ENCODE peak calls at places on chromosomes 13 and 19, in six cellular contexts. X is mammary epithelial cell; V is heart right ventricle; J is lower lobe of right lung; A is effector memory CD4-positive, alpha-beta T cell; C is RWPE1. W is an unnamed sample.

GRCh38 chr19:51821921-51822716 is 27.2 kb downstream of the FPR3 start:
- DNase-seq in A (no peak), X (peak; percentile 61), V (no peak), J (no peak), C (no peak), W (no peak)

GRCh38 chr19:50486823-50487515 is 10.3 kb upstream of the GARIN5A start:
- DNase-seq in J (peak; percentile 63), X (no peak), A (peak; percentile 8), C (no peak), V (no peak), W (peak; percentile 35)

GRCh38 chr13:44402902-44403719 is 29.5 kb downstream of the SERP2 start:
- DNase-seq in V (no peak), A (no peak), C (no peak), J (no peak), X (peak; percentile 8), W (no peak)

GRCh38 chr19:52020506-52020905 is 7.7 kb downstream of the ZNF614 start:
- DNase-seq in V (no peak), A (no peak), C (no peak), J (no peak), X (no peak), W (no peak)

GRCh38 chr19:19348266-19348665 is 27.6 kb downstream of the MAU2 start:
- DNase-seq in J (no peak), A (no peak), C (no peak), V (no peak), X (peak; percentile 34), W (no peak)

GRCh38 chr13:44305845-44306244 is 67.8 kb upstream of the SERP2 start:
- DNase-seq in V (no peak), A (no peak), J (no peak), X (peak; percentile 43), C (no peak), W (no peak)

GRCh38 chr19:38336638-38337359 is 1.2 kb downstream of the CATSPERG start:
- DNase-seq in A (peak; percentile 90), J (peak; percentile 99), X (peak; percentile 94), C (peak; percentile 91), V (peak; percentile 95), W (peak; percentile 98)

GRCh38 chr13:30798776-30799625 is 63.7 kb downstream of the ALOX5AP start:
- DNase-seq in J (no peak), V (no peak), A (no peak), C (no peak), X (no peak), W (no peak)

GRCh38 chr19:53906211-53907192 is 2.6 kb upstream of the CACNG7 start:
- DNase-seq in A (peak; percentile 31), X (no peak), J (peak; percentile 73), C (peak; percentile 65), V (peak; percentile 18), W (peak; percentile 75)

GRCh38 chr19:44943801-44944249 is 1.8 kb downstream of the APOC4 start:
- DNase-seq in J (peak; percentile 90), A (no peak), V (peak; percentile 47), X (peak; percentile 14), C (no peak), W (no peak)

GRCh38 chr13:103303078-103303651 is 236.9 kb upstream of the SLC10A2 start:
- DNase-seq in V (no peak), J (no peak), C (no peak), X (no peak), A (no peak), W (no peak)

GRCh38 chr13:71320452-71320851 is 546.6 kb downstream of the DACH1 start:
- DNase-seq in A (no peak), X (peak; percentile 7), V (no peak), C (no peak), J (no peak), W (no peak)

GRCh38 chr19:42285988-42286348 is 16.0 kb upstream of the PRR19 start:
- DNase-seq in A (no peak), J (no peak), V (no peak), C (no peak), X (no peak), W (no peak)

GRCh38 chr19:42284066-42284501 is 15.0 kb downstream of the CIC start:
- DNase-seq in A (peak; percentile 79), J (peak; percentile 85), X (peak; percentile 69), V (peak; percentile 78), C (peak; percentile 87), W (peak; percentile 95)

GRCh38 chr19:42285546-42285945 is 16.4 kb upstream of the PRR19 start:
- DNase-seq in X (no peak), A (no peak), C (no peak), J (no peak), V (peak; percentile 29), W (peak; percentile 77)

GRCh38 chr19:42283248-42284065 is 14.4 kb downstream of the CIC start:
- DNase-seq in X (peak; percentile 91), J (peak; percentile 96), C (peak; percentile 96), A (peak; percentile 94), V (peak; percentile 96), W (peak; percentile 99)

GRCh38 chr19:42284641-42285341 is 15.7 kb downstream of the CIC start:
- DNase-seq in V (peak; percentile 27), C (no peak), A (no peak), X (no peak), J (no peak), W (peak; percentile 88)
- H3K27ac ChIP-seq in V (peak overlapping the region; percentile 88), C (peak overlapping the region; percentile 100), A (peak overlapping the region; percentile 72), X (no peak overlapping the region), J (peak overlapping the region; percentile 58), W (peak overlapping the region; percentile 74)

GRCh38 chr13:100096526-100096925 is 7.6 kb downstream of the PCCA start:
- DNase-seq in J (no peak), V (no peak), A (no peak), X (no peak), C (no peak), W (no peak)
- H3K27ac ChIP-seq in J (no peak overlapping the region), V (no peak overlapping the region), A (no peak overlapping the region), X (no peak overlapping the region), C (no peak overlapping the region), W (peak overlapping the region; percentile 23)

DNA sequence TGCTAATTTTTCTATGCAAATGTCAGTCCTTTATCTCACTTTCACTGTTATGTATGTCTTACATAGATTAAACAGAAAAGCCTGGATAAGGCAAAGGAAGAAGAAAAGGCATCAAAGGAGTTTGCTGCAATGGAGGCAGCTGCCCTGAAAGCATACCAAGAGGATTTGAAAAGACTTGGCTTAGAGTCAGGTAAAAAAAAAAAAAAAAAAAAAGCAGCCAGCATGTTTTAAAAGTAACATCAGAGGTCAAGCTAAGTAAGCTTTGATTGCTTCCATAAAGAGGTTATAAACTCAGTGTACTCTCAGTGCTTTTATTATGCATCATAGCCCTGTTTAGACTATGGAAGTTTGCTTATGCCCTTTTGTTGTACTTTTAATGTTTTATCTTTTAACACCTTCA is 3.8 kb downstream of the WBP4 start:
- DNase-seq in J (no peak), C (no peak), X (no peak), V (no peak), A (no peak), W (no peak)
- H3K27ac ChIP-seq in J (no peak overlapping the region), C (no peak overlapping the region), X (no peak overlapping the region), V (peak overlapping the region; percentile 94), A (no peak overlapping the region), W (no peak overlapping the region)

DNA sequence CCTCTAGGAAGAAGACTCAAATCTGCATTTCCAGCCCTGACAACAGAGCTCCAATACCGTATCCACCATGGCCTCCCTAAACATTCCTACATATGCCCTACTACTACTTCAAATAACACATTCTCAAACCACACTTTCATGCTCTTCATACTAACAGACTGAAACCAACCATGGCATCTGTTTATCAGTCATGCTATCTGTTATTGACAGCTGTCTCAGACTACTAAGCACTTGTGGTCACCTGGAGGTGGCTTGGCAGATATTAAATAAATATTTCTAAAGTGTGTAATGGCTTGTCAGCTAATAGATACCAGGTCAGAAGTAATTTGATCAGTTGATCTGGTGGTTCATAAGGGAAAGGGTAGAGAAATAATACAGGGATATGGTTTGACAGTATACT is 489.1 kb downstream of the DIAPH3 start:
- DNase-seq in A (no peak), J (no peak), C (no peak), X (no peak), V (no peak), W (no peak)
- H3K27ac ChIP-seq in A (no peak overlapping the region), J (no peak overlapping the region), C (no peak overlapping the region), X (no peak overlapping the region), V (no peak overlapping the region), W (no peak overlapping the region)

DNA sequence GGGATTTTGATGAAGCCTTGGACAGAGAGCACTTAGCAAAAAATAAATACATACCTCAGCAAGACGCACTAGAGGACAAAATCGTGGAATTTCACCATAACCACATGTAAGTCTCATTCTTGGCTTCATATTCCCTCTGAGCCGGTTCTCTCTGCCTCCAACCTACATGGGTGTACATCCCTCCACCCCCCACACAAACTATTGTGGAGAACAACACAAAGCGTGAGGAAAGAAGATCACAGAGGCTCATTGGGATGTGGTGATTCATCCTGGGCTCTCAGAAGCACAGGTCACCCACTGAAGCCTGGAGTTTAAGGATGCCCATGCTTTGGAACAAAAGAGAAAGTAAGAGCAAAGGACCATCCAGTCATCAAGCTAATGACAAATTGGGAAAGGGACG is 192.2 kb downstream of the STK24 start:
- DNase-seq in J (no peak), A (no peak), X (peak; percentile 5), C (no peak), V (no peak), W (no peak)
- H3K27ac ChIP-seq in J (no peak overlapping the region), A (no peak overlapping the region), X (no peak overlapping the region), C (no peak overlapping the region), V (no peak overlapping the region), W (peak overlapping the region; percentile 6)

GRCh38 chr19:1852294-1852646 is 4.0 kb upstream of the REXO1 start:
- DNase-seq in X (no peak), V (no peak), C (no peak), A (no peak), J (no peak), W (no peak)
- H3K27ac ChIP-seq in X (no peak overlapping the region), V (no peak overlapping the region), C (peak overlapping the region; percentile 98), A (peak overlapping the region; percentile 65), J (peak overlapping the region; percentile 3), W (no peak overlapping the region)

DNA sequence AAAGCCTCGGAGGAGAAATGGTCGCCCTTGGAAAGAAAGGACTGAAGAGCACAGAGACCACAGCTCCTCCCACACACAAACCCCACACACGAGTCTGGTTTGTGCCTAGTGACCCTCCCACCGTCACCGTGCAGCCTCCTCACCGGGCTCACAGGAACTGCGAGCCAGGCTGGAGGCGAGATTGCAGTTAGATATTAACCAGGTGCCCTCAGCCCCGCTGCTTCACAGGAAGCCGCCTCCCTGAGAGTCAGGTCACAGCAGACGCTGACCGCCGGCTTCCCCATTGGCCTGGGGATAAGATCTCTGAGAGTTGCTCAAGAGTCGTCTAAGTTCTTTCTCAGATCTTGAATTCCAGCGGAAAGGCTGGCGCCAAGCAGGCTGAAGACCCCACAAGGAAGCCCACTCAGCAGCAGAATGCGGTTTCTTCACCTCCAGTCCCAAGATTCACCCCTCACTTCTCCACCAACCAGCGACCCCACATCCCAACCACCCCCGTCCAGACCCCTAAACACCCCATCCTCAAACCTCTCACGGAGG is 844 bp downstream of the ZNF44 start:
- DNase-seq in J (peak; percentile 94), C (peak; percentile 58), A (peak; percentile 35), V (peak; percentile 47), X (peak; percentile 76), W (peak; percentile 95)
- H3K27ac ChIP-seq in J (peak overlapping the region; percentile 97), C (peak overlapping the region; percentile 85), A (peak overlapping the region; percentile 83), V (peak overlapping the region; percentile 99), X (peak overlapping the region; percentile 66), W (peak overlapping the region; percentile 98)

W was measured in kidney.